ENCODE peak calls at places on chromosomes 5 and 9, in eight cellular contexts. One of them, this sample, is unnamed.

GRCh38 chr5:134123360-134123759 is 8.9 kb downstream of the TCF7 start:
- ATAC-seq in stimulated activated effector memory CD8-positive, alpha-beta T cell treated with anti-CD3 and anti-CD28 coated beads, Interleukin-12 subunit alpha, Interleukin-12 subunit beta, amount 100 ng/mL, for 72 hours: no peak
- ATAC-seq in left lung: no peak
- ATAC-seq in right lobe of liver: no peak
- ATAC-seq in CD4-positive, CD25-positive, alpha-beta regulatory T cell: no peak
- ATAC-seq in activated naive CD4-positive, alpha-beta T cell treated with anti-CD3 and anti-CD28 coated beads, Interleukin-2, amount 50 U/mL, for 72 hours: no peak
- ATAC-seq in central memory CD8-positive, alpha-beta T cell: no peak
- ATAC-seq in CD4-positive, alpha-beta T cell: no peak
- ATAC-seq in this sample: no peak

GRCh38 chr9:124479947-124480620 is 27.1 kb downstream of the NR5A1 start:
- ATAC-seq in stimulated activated effector memory CD8-positive, alpha-beta T cell treated with anti-CD3 and anti-CD28 coated beads, Interleukin-12 subunit alpha, Interleukin-12 subunit beta, amount 100 ng/mL, for 72 hours: no peak
- ATAC-seq in CD4-positive, CD25-positive, alpha-beta regulatory T cell: no peak
- ATAC-seq in right lobe of liver: no peak
- ATAC-seq in CD4-positive, alpha-beta T cell: no peak
- ATAC-seq in activated naive CD4-positive, alpha-beta T cell treated with anti-CD3 and anti-CD28 coated beads, Interleukin-2, amount 50 U/mL, for 72 hours: no peak
- ATAC-seq in left lung: no peak
- ATAC-seq in central memory CD8-positive, alpha-beta T cell: no peak
- ATAC-seq in this sample: no peak

GRCh38 chr5:133869675-133869978 is 98.8 kb downstream of the C5orf15 start:
- ATAC-seq in stimulated activated effector memory CD8-positive, alpha-beta T cell treated with anti-CD3 and anti-CD28 coated beads, Interleukin-12 subunit alpha, Interleukin-12 subunit beta, amount 100 ng/mL, for 72 hours: no peak
- ATAC-seq in CD4-positive, alpha-beta T cell: no peak
- ATAC-seq in activated naive CD4-positive, alpha-beta T cell treated with anti-CD3 and anti-CD28 coated beads, Interleukin-2, amount 50 U/mL, for 72 hours: no peak
- ATAC-seq in CD4-positive, CD25-positive, alpha-beta regulatory T cell: no peak
- ATAC-seq in right lobe of liver: peak
- ATAC-seq in left lung: no peak
- ATAC-seq in central memory CD8-positive, alpha-beta T cell: no peak
- ATAC-seq in this sample: no peak

GRCh38 chr9:71487046-71487445 is 281.3 kb downstream of the CEMIP2 start:
- ATAC-seq in right lobe of liver: no peak
- ATAC-seq in central memory CD8-positive, alpha-beta T cell: no peak
- ATAC-seq in left lung: no peak
- ATAC-seq in CD4-positive, alpha-beta T cell: no peak
- ATAC-seq in activated naive CD4-positive, alpha-beta T cell treated with anti-CD3 and anti-CD28 coated beads, Interleukin-2, amount 50 U/mL, for 72 hours: no peak
- ATAC-seq in CD4-positive, CD25-positive, alpha-beta regulatory T cell: no peak
- ATAC-seq in stimulated activated effector memory CD8-positive, alpha-beta T cell treated with anti-CD3 and anti-CD28 coated beads, Interleukin-12 subunit alpha, Interleukin-12 subunit beta, amount 100 ng/mL, for 72 hours: no peak
- ATAC-seq in this sample: no peak

GRCh38 chr9:91259162-91259561 is 102.6 kb downstream of the AUH start:
- ATAC-seq in CD4-positive, alpha-beta T cell: no peak
- ATAC-seq in stimulated activated effector memory CD8-positive, alpha-beta T cell treated with anti-CD3 and anti-CD28 coated beads, Interleukin-12 subunit alpha, Interleukin-12 subunit beta, amount 100 ng/mL, for 72 hours: no peak
- ATAC-seq in activated naive CD4-positive, alpha-beta T cell treated with anti-CD3 and anti-CD28 coated beads, Interleukin-2, amount 50 U/mL, for 72 hours: no peak
- ATAC-seq in central memory CD8-positive, alpha-beta T cell: no peak
- ATAC-seq in right lobe of liver: no peak
- ATAC-seq in CD4-positive, CD25-positive, alpha-beta regulatory T cell: no peak
- ATAC-seq in left lung: no peak
- ATAC-seq in this sample: no peak

GRCh38 chr5:154575869-154576806 is 98.1 kb upstream of the HAND1 start:
- ATAC-seq in CD4-positive, alpha-beta T cell: no peak
- ATAC-seq in CD4-positive, CD25-positive, alpha-beta regulatory T cell: no peak
- ATAC-seq in stimulated activated effector memory CD8-positive, alpha-beta T cell treated with anti-CD3 and anti-CD28 coated beads, Interleukin-12 subunit alpha, Interleukin-12 subunit beta, amount 100 ng/mL, for 72 hours: no peak
- ATAC-seq in activated naive CD4-positive, alpha-beta T cell treated with anti-CD3 and anti-CD28 coated beads, Interleukin-2, amount 50 U/mL, for 72 hours: no peak
- ATAC-seq in left lung: no peak
- ATAC-seq in central memory CD8-positive, alpha-beta T cell: no peak
- ATAC-seq in right lobe of liver: no peak
- ATAC-seq in this sample: peak

GRCh38 chr9:133163559-133164208 is at the start of gene GBGT1:
- ATAC-seq in CD4-positive, CD25-positive, alpha-beta regulatory T cell: peak
- ATAC-seq in activated naive CD4-positive, alpha-beta T cell treated with anti-CD3 and anti-CD28 coated beads, Interleukin-2, amount 50 U/mL, for 72 hours: peak
- ATAC-seq in stimulated activated effector memory CD8-positive, alpha-beta T cell treated with anti-CD3 and anti-CD28 coated beads, Interleukin-12 subunit alpha, Interleukin-12 subunit beta, amount 100 ng/mL, for 72 hours: peak
- ATAC-seq in right lobe of liver: peak
- ATAC-seq in left lung: peak
- ATAC-seq in central memory CD8-positive, alpha-beta T cell: peak
- ATAC-seq in CD4-positive, alpha-beta T cell: peak
- ATAC-seq in this sample: peak

GRCh38 chr9:79572032-79572890 is 496 bp downstream of the TLE4 start:
- ATAC-seq in right lobe of liver: no peak
- ATAC-seq in CD4-positive, alpha-beta T cell: no peak
- ATAC-seq in left lung: peak
- ATAC-seq in CD4-positive, CD25-positive, alpha-beta regulatory T cell: no peak
- ATAC-seq in activated naive CD4-positive, alpha-beta T cell treated with anti-CD3 and anti-CD28 coated beads, Interleukin-2, amount 50 U/mL, for 72 hours: no peak
- ATAC-seq in central memory CD8-positive, alpha-beta T cell: no peak
- ATAC-seq in stimulated activated effector memory CD8-positive, alpha-beta T cell treated with anti-CD3 and anti-CD28 coated beads, Interleukin-12 subunit alpha, Interleukin-12 subunit beta, amount 100 ng/mL, for 72 hours: no peak
- ATAC-seq in this sample: peak

This sample was measured in stimulated activated memory B cell treated with anti-CD40 and anti-IgM and Interleukin-4, amounts not matched to agents 10 μg/mL and 1 μg/mL and 100 μg/mL, for 72 hours.